ENCODE peak calls at places on chromosomes 11 and 22, in four cellular contexts. G, X, U and I are unnamed samples.

GRCh38 chr11:28537822-28538221 is 429.6 kb downstream of the METTL15 start:
- DNase-seq in G (peak), X (peak), U (no peak), I (no peak)

GRCh38 chr11:17578958-17579357 is 31.9 kb downstream of the OTOG start:
- DNase-seq in G (no peak), X (no peak), U (peak), I (peak)

GRCh38 chr11:88680806-88681205 is 343.3 kb upstream of the CTSC start:
- DNase-seq in G (peak), X (no peak), U (no peak), I (no peak)

GRCh38 chr11:74815966-74816365 is 67.3 kb downstream of the RNF169 start:
- DNase-seq in G (peak), X (no peak), U (no peak), I (no peak)

GRCh38 chr22:40757071-40757470 is 62.1 kb downstream of the SLC25A17 start:
- DNase-seq in G (peak), X (no peak), U (no peak), I (no peak)

GRCh38 chr11:24531528-24531927 is 34.7 kb downstream of the LUZP2 start:
- DNase-seq in G (peak), X (no peak), U (no peak), I (no peak)

GRCh38 chr11:13561860-13562259 is 66.1 kb upstream of the PTH start:
- DNase-seq in G (no peak), X (no peak), U (no peak), I (no peak)

GRCh38 chr22:48102581-48102980 is 1340.1 kb downstream of the TBC1D22A start:
- DNase-seq in G (no peak), X (no peak), U (no peak), I (no peak)

GRCh38 chr11:119339581-119340334 is 925 bp downstream of the C1QTNF5 start:
- DNase-seq in G (peak), X (no peak), U (peak), I (peak)

GRCh38 chr11:98565311-98565710 is 455.4 kb upstream of the CNTN5 start:
- DNase-seq in G (no peak), X (no peak), U (no peak), I (no peak)

GRCh38 chr22:34623580-34623979 is 442.4 kb upstream of the ISX start:
- DNase-seq in G (no peak), X (no peak), U (no peak), I (no peak)

GRCh38 chr11:119942583-119943338 is 195.2 kb downstream of the TRIM29 start:
- DNase-seq in G (peak), X (no peak), U (no peak), I (no peak)

GRCh38 chr11:45285931-45286632 is at the start of gene SYT13:
- DNase-seq in G (no peak), X (no peak), U (no peak), I (peak)

GRCh38 chr11:36622431-36623136 is 24.5 kb upstream of the RAG2 start:
- DNase-seq in G (peak), X (peak), U (no peak), I (no peak)

GRCh38 chr11:16012125-16012751 is 344.1 kb downstream of the SOX6 start:
- DNase-seq in G (peak), X (no peak), U (no peak), I (no peak)

GRCh38 chr11:1262172-1263006 is 39.5 kb downstream of the MUC5B start:
- DNase-seq in G (peak), X (peak), U (peak), I (peak)